ENCODE peak calls at places on chromosome X, in five cellular contexts. Z, X, P, A and I are unnamed samples.

GRCh38 chrX:71621644-71622346 is 3.5 kb upstream of the CXCR3 start:
- DNase-seq in P (no peak), A (no peak), X (no peak), Z (no peak), I (no peak)

GRCh38 chrX:102832661-102833060 is 104.4 kb upstream of the RAB40AL start:
- DNase-seq in Z (peak; percentile 90), A (peak; percentile 1), X (no peak), P (peak; percentile 41), I (peak; percentile 64)

GRCh38 chrX:102934624-102935023 is 2.4 kb upstream of the RAB40AL start:
- DNase-seq in X (no peak), P (peak; percentile 67), Z (peak; percentile 27), A (peak; percentile 10), I (peak; percentile 12)

GRCh38 chrX:112846114-112846513 is 5.5 kb upstream of the AMOT start:
- DNase-seq in A (no peak), Z (no peak), P (no peak), X (no peak), I (no peak)

GRCh38 chrX:46653482-46653881 is 79.9 kb downstream of the CHST7 start:
- DNase-seq in X (no peak), Z (peak; percentile 52), A (peak; percentile 45), P (peak; percentile 48), I (peak; percentile 47)

GRCh38 chrX:45843518-45843917 is 642.8 kb upstream of the DIPK2B start:
- DNase-seq in A (no peak), X (no peak), Z (peak; percentile 5), P (peak; percentile 45), I (peak; percentile 24)

GRCh38 chrX:54865208-54865607 is 55.4 kb upstream of the TRO start:
- DNase-seq in X (no peak), P (no peak), A (no peak), Z (no peak), I (no peak)

GRCh38 chrX:21930986-21931385 is 9.5 kb upstream of the SMS start:
- DNase-seq in A (no peak), P (no peak), X (no peak), Z (no peak), I (no peak)

GRCh38 chrX:105260291-105261043 is 40.0 kb upstream of the TEX13A start:
- DNase-seq in X (no peak), A (no peak), Z (peak; percentile 1), P (no peak), I (no peak)

GRCh38 chrX:11558972-11559371 is 106.7 kb downstream of the ARHGAP6 start:
- DNase-seq in X (no peak), Z (peak; percentile 60), A (peak; percentile 57), P (peak; percentile 40), I (no peak)

GRCh38 chrX:39903937-39904336 is 193.8 kb downstream of the BCOR start:
- DNase-seq in P (peak; percentile 89), Z (no peak), A (no peak), X (no peak), I (peak; percentile 77)

GRCh38 chrX:119236599-119237525 is 777 bp downstream of the PGRMC1 start:
- DNase-seq in P (peak; percentile 48), X (peak; percentile 45), Z (peak; percentile 26), A (peak; percentile 11), I (peak; percentile 66)

DNA sequence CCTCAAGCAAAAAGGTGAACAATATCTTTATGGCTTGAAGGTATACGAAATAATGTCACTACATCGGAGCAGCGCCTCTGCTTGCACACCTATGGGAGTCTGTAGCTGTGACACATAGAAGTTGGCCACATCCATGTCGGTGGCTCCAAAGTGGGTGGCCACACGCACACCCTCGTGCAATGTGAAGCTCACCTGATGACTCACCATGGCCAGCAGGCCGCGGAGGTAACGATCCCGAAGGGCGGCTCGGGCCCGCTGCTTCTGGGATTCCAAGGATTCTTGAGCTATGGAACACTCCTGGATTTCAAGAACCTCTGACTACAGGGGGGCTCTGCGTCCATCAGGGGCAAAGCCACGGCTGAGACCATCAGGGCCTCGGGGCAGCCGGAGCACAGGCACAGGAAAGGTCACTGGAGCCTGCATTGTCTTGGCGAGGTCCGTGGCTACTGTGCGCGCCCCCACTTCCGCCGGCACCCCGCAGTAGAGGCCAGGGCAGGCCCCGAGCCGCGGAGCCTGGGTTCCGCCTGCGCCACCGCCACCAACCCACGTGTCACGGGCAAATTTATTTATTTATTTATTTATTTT is 25.2 kb downstream of the NYX start:
- DNase-seq in A (no peak), X (no peak), P (no peak), Z (peak; percentile 74), I (no peak)
- H3K36me3 ChIP-seq in A (no peaks in the 10 kb centered on the region), X (no peaks in the 10 kb centered on the region), P (no peaks in the 10 kb centered on the region), Z (no peaks in the 10 kb centered on the region), I (no peaks in the 10 kb centered on the region)

GRCh38 chrX:15815779-15816452 is 25.6 kb downstream of the ZRSR2 start:
- DNase-seq in X (no peak), Z (peak; percentile 87), A (peak; percentile 10), P (peak; percentile 50), I (peak; percentile 3)
- H3K4me3 ChIP-seq in X (no peak overlapping the region), Z (no peak overlapping the region), A (no peak overlapping the region), P (no peak overlapping the region), I (no peak overlapping the region)

GRCh38 chrX:111086521-111087127 is 9.4 kb upstream of the PAK3 start:
- DNase-seq in X (no peak), P (no peak), A (no peak), Z (no peak), I (no peak)

GRCh38 chrX:111095974-111096870 is at the start of gene PAK3:
- DNase-seq in A (peak; percentile 0), P (peak; percentile 65), Z (peak; percentile 86), X (no peak), I (peak; percentile 44)

GRCh38 chrX:111088628-111089027 is 7.4 kb upstream of the PAK3 start:
- DNase-seq in P (no peak), X (no peak), Z (no peak), A (no peak), I (no peak)

GRCh38 chrX:111090458-111090857 is 5.5 kb upstream of the PAK3 start:
- DNase-seq in Z (no peak), X (no peak), P (no peak), A (no peak), I (no peak)
- H3K27me3 ChIP-seq in Z (no peaks in the 10 kb centered on the region), X (peaks cover 3% of the 10 kb centered on the region), P (peaks cover 6% of the 10 kb centered on the region), A (no peaks in the 10 kb centered on the region), I (no peaks in the 10 kb centered on the region)

DNA sequence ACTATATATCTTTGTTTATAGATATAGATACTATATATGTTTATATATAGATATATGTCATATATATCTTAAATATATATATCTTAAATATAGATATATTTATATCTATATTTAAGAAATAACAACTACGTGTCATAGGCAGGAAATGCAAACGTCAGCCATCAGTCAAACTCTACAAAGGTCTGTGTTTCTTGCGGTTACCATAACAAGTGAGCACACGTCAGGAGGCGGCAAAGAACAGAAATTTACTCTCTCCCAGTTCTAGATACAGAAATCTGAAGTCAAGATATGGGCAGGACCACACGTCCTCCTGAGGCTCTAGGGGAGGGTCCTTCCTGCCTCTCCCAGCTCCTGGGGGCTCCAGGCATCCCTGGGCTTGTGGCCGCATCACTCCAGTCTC is 6.5 kb downstream of the PLCXD1 start:
- DNase-seq in Z (no peak), P (no peak), X (no peak), A (no peak), I (peak; percentile 70)
- H3K36me3 ChIP-seq in Z (peaks cover 27% of the 10 kb centered on the region), P (peaks cover 12% of the 10 kb centered on the region), X (no peaks in the 10 kb centered on the region), A (peaks cover 16% of the 10 kb centered on the region), I (peaks cover 17% of the 10 kb centered on the region)